ENCODE peak calls at places on chromosome 10, in eight cellular contexts. U is GM23338, P is DND-41, J is H9, Y is upper lobe of left lung, O is fibroblast of lung, N is mammary epithelial cell, G is heart left ventricle. H is an unnamed sample. For H3K4me1, the result is how much of the 10 kb centered on the place peaks cover.

GRCh38 chr10:76401006-76401405 is 969.6 kb downstream of the LRMDA start:
- DNase-seq in N (no peak), O (peak), P (no peak), G (no peak), Y (no peak), U (no peak), J (no peak), H (no peak)

GRCh38 chr10:119031496-119032059 is 2.1 kb downstream of the NANOS1 start:
- DNase-seq in G (no peak), U (peak), P (no peak), J (no peak), O (no peak), Y (no peak), N (no peak), H (no peak)

GRCh38 chr10:102133373-102134195 is 744 bp downstream of the PPRC1 start:
- DNase-seq in N (peak), G (peak), Y (peak), O (peak), P (peak), J (no peak), U (peak), H (peak)

GRCh38 chr10:120646738-120647427 is 189.9 kb downstream of the PLPP4 start:
- DNase-seq in U (no peak), G (no peak), N (no peak), P (no peak), O (no peak), Y (no peak), J (no peak), H (no peak)

GRCh38 chr10:101843032-101843991 is at the start of gene KCNIP2:
- DNase-seq in P (peak), G (peak), U (peak), O (no peak), J (peak), Y (peak), N (no peak), H (peak)

GRCh38 chr10:63464402-63465292 is 1.1 kb downstream of the JMJD1C start:
- DNase-seq in O (no peak), P (no peak), U (no peak), N (peak), Y (no peak), G (no peak), J (no peak), H (no peak)

GRCh38 chr10:78443900-78444571 is 410.4 kb downstream of the RPS24 start:
- DNase-seq in P (no peak), U (no peak), J (peak), G (no peak), Y (no peak), O (no peak), N (no peak), H (no peak)

GRCh38 chr10:132685121-132685891 is 100.6 kb downstream of the NKX6-2 start:
- DNase-seq in J (peak), O (peak), P (peak), G (no peak), Y (peak), N (no peak), U (no peak), H (peak)

GRCh38 chr10:73773152-73773879 is 8.5 kb upstream of the CHCHD1 start:
- DNase-seq in U (no peak), G (no peak), N (no peak), Y (no peak), J (no peak), O (no peak), P (no peak), H (no peak)

GRCh38 chr10:112553315-112553714 is 106.3 kb downstream of the VTI1A start:
- DNase-seq in O (no peak), U (no peak), Y (no peak), J (no peak), G (no peak), P (no peak), N (no peak), H (no peak)

GRCh38 chr10:21364196-21365114 is 161.0 kb downstream of the SKIDA1 start:
- DNase-seq in J (peak), Y (no peak), N (peak), G (no peak), O (peak), P (no peak), U (peak), H (no peak)

GRCh38 chr10:123375738-123376137 is 221.5 kb downstream of the BUB3 start:
- DNase-seq in N (no peak), O (no peak), P (no peak), G (no peak), U (no peak), Y (no peak), J (no peak), H (no peak)

GRCh38 chr10:77513783-77514331 is 123.8 kb downstream of the KCNMA1 start:
- DNase-seq in P (no peak), O (peak), N (peak), U (peak), J (peak), G (peak), Y (peak), H (peak)

GRCh38 chr10:112115781-112116385 is 67.7 kb downstream of the GPAM start:
- DNase-seq in J (peak), N (peak), Y (no peak), U (peak), P (peak), O (no peak), G (no peak), H (peak)

GRCh38 chr10:69721690-69722310 is 79.9 kb upstream of the COL13A1 start:
- DNase-seq in J (no peak), O (peak), G (no peak), U (peak), Y (no peak), N (no peak), P (no peak), H (no peak)

GRCh38 chr10:66928000-66928770 is 2.3 kb downstream of the LRRTM3 start:
- DNase-seq in U (peak), G (peak), J (peak), P (no peak), N (no peak), Y (peak), O (peak), H (peak)

GRCh38 chr10:71396714-71397339 is at the start of gene CDH23:
- DNase-seq in P (no peak), N (no peak), G (peak), U (peak), O (peak), Y (peak), J (peak), H (no peak)

GRCh38 chr10:26881600-26882331 is 21.0 kb upstream of the ABI1 start:
- DNase-seq in G (no peak), U (peak), J (no peak), O (peak), P (no peak), Y (no peak), N (peak), H (no peak)

GRCh38 chr10:30858499-30858898 is 173.2 kb downstream of the ZNF438 start:
- DNase-seq in P (no peak), J (no peak), N (no peak), G (no peak), U (no peak), Y (no peak), O (peak), H (no peak)

GRCh38 chr10:31136951-31137885 is 105.6 kb upstream of the ZNF438 start:
- DNase-seq in G (no peak), Y (no peak), U (no peak), P (peak), J (no peak), N (peak), O (peak), H (no peak)

GRCh38 chr10:31749981-31750850 is 178.4 kb downstream of the ARHGAP12 start:
- DNase-seq in J (no peak), P (no peak), N (no peak), O (no peak), Y (peak), U (no peak), G (peak), H (peak)

GRCh38 chr10:24759706-24760105 is 36.0 kb upstream of the ARHGAP21 start:
- DNase-seq in G (no peak), J (no peak), U (no peak), P (no peak), N (no peak), O (no peak), Y (no peak), H (no peak)

GRCh38 chr10:87764072-87764934 is 53.7 kb downstream of the ATAD1 start:
- DNase-seq in P (no peak), Y (no peak), N (no peak), U (no peak), J (no peak), O (no peak), G (no peak), H (no peak)

GRCh38 chr10:103745264-103746247 is 109.8 kb downstream of the SH3PXD2A start:
- DNase-seq in N (peak), Y (no peak), U (peak), O (peak), P (no peak), J (peak), G (no peak), H (no peak)

GRCh38 chr10:51804861-51805260 is 105.5 kb upstream of the CSTF2T start:
- DNase-seq in J (no peak), O (peak), U (no peak), N (peak), G (no peak), P (no peak), Y (no peak), H (no peak)

GRCh38 chr10:47028466-47028865 is 117.2 kb downstream of the PTPN20 start:
- DNase-seq in Y (no peak), N (no peak), G (peak), O (no peak), J (peak), P (no peak), U (no peak), H (peak)

GRCh38 chr10:5488272-5489161 is 10.9 kb downstream of the CALML5 start:
- DNase-seq in P (no peak), N (peak), O (no peak), G (no peak), U (peak), Y (peak), J (peak), H (peak)

GRCh38 chr10:95289003-95289920 is 1.5 kb downstream of the PDLIM1 start:
- DNase-seq in P (no peak), J (peak), U (peak), Y (no peak), G (no peak), O (no peak), N (peak), H (no peak)

GRCh38 chr10:95601116-95601719 is 40.0 kb upstream of the SORBS1 start:
- DNase-seq in U (peak), J (peak), Y (no peak), O (peak), P (peak), N (peak), G (peak), H (peak)

GRCh38 chr10:10128387-10128786 is 889.3 kb upstream of the CELF2 start:
- DNase-seq in U (no peak), O (peak), Y (no peak), J (no peak), G (no peak), P (no peak), N (no peak), H (no peak)

GRCh38 chr10:130046591-130046990 is 64.0 kb downstream of the C10orf143 start:
- DNase-seq in P (no peak), J (no peak), U (peak), G (no peak), Y (peak), O (no peak), N (no peak), H (no peak)

GRCh38 chr10:131859341-131860020 is 41.3 kb upstream of the PPP2R2D start:
- DNase-seq in G (no peak), N (no peak), J (peak), O (no peak), P (no peak), U (no peak), Y (no peak), H (no peak)

GRCh38 chr10:77049896-77050295 is 587.7 kb downstream of the KCNMA1 start:
- DNase-seq in J (no peak), N (no peak), O (peak), Y (no peak), G (no peak), U (no peak), P (no peak), H (no peak)

GRCh38 chr10:5584895-5585516 is 60.2 kb downstream of the CALML3 start:
- DNase-seq in J (peak), Y (no peak), O (peak), U (no peak), N (peak), G (no peak), P (no peak), H (no peak)

GRCh38 chr10:129676014-129676413 is 209.0 kb downstream of the MGMT start:
- DNase-seq in N (no peak), J (no peak), G (no peak), U (no peak), P (no peak), O (no peak), Y (peak), H (no peak)

GRCh38 chr10:11218395-11218794 is 200.7 kb downstream of the CELF2 start:
- DNase-seq in J (no peak), N (no peak), Y (no peak), P (no peak), G (no peak), U (no peak), O (no peak), H (no peak)
- TF ChIP-seq CTCF in J (no peak), N (no peak), Y (no peak), P (no peak), G (no peak), U (no peak), O (no peak), H (no peak)

GRCh38 chr10:44016589-44017482 is 368.1 kb downstream of the CXCL12 start:
- DNase-seq in Y (no peak), U (no peak), J (no peak), P (no peak), O (no peak), N (no peak), G (no peak), H (no peak)
- H3K4me1 ChIP-seq in Y (under half), U (under half), J (under half), P (under half), O (under half), N (under half), G (under half), H (under half)

GRCh38 chr10:50471583-50471975 is 152.2 kb downstream of the SGMS1 start:
- DNase-seq in J (no peak), P (no peak), N (no peak), O (no peak), Y (no peak), G (no peak), U (no peak), H (no peak)

GRCh38 chr10:50469288-50469687 is 154.5 kb downstream of the SGMS1 start:
- DNase-seq in O (peak), Y (no peak), U (no peak), J (no peak), N (no peak), G (no peak), P (no peak), H (no peak)

GRCh38 chr10:50469778-50470193 is 154.0 kb downstream of the SGMS1 start:
- DNase-seq in U (no peak), J (no peak), N (no peak), P (no peak), Y (no peak), O (no peak), G (no peak), H (no peak)

GRCh38 chr10:50470345-50470744 is 153.4 kb downstream of the SGMS1 start:
- DNase-seq in O (peak), Y (no peak), N (no peak), U (peak), P (no peak), G (no peak), J (no peak), H (no peak)

DNA sequence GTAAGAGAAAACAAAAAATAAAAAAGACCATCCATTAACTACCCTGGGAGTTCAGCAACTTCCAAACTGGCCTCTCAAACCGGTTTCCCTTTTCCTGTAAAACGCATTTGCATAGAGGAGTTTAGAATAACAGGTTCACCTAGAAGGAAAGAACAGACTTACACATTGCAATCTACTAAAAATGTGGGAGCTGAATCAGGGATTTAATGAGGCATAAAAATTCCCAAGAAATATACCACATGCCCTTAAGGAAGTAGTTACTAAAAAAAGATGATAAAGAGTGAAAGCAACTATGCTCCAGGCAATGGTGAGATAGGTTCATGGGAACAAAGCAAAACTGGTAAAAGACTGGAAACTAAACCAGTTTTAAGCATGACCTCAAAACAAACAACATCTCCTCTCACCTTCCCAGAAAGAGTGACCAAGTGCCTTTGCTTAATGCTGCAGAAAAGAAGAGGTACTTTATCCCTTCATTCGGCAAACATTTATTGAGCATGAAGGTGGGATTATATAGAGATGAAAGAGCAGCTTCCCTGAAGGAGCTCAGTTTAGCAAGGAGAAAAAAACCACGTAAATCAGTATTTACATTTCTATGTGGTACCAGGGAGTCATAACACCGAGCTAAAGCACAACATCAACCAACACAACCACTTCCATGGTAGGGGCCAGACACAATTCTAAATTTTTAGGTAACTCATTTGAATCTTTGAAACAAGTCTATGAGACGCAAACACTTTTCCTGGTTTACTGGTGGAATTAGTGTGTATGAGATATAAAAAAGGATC is 152.8 kb downstream of the SGMS1 start:
- DNase-seq in P (no peak), G (no peak), Y (no peak), U (peak), O (peak), N (peak), J (no peak), H (no peak)
- H3K27ac ChIP-seq in P (no peak), G (peak), Y (peak), U (peak), O (no peak), N (no peak), J (peak), H (no peak)

GRCh38 chr10:33535866-33536265 is 201.4 kb upstream of the NRP1 start:
- DNase-seq in P (no peak), Y (no peak), U (no peak), J (no peak), G (no peak), O (no peak), N (no peak), H (no peak)

GRCh38 chr10:33537066-33537465 is 202.6 kb upstream of the NRP1 start:
- DNase-seq in O (peak), P (no peak), J (no peak), U (no peak), N (no peak), Y (no peak), G (no peak), H (no peak)

GRCh38 chr10:33536508-33536907 is 202.0 kb upstream of the NRP1 start:
- DNase-seq in J (no peak), Y (no peak), O (no peak), U (no peak), G (no peak), N (no peak), P (no peak), H (no peak)

GRCh38 chr10:33542747-33543505 is 208.5 kb upstream of the NRP1 start:
- DNase-seq in N (peak), U (no peak), G (no peak), P (no peak), O (peak), J (no peak), Y (no peak), H (no peak)

GRCh38 chr10:33539137-33539536 is 204.7 kb upstream of the NRP1 start:
- DNase-seq in Y (no peak), O (no peak), G (no peak), P (no peak), N (no peak), U (no peak), J (no peak), H (no peak)
- TF ChIP-seq CTCF in Y (no peak), O (no peak), G (no peak), P (no peak), N (no peak), U (no peak), J (no peak), H (no peak)

GRCh38 chr10:110394296-110394695 is 89.6 kb upstream of the SMNDC1 start:
- DNase-seq in Y (no peak), J (no peak), N (no peak), G (no peak), O (no peak), P (no peak), U (no peak), H (no peak)

GRCh38 chr10:110395350-110396283 is 90.9 kb upstream of the SMNDC1 start:
- DNase-seq in P (no peak), Y (no peak), N (peak), J (no peak), U (no peak), O (peak), G (no peak), H (peak)

GRCh38 chr10:110396284-110396651 is 91.5 kb upstream of the SMNDC1 start:
- DNase-seq in O (no peak), U (no peak), J (no peak), Y (no peak), P (no peak), N (no peak), G (no peak), H (no peak)

GRCh38 chr10:110393866-110394265 is 89.1 kb upstream of the SMNDC1 start:
- DNase-seq in Y (no peak), P (no peak), G (no peak), N (no peak), J (no peak), O (no peak), U (no peak), H (no peak)

GRCh38 chr10:110394898-110395297 is 90.2 kb upstream of the SMNDC1 start:
- DNase-seq in P (no peak), G (no peak), J (no peak), O (no peak), U (no peak), N (no peak), Y (no peak), H (no peak)
- H3K4me1 ChIP-seq in P (under half), G (under half), J (under half), O (under half), U (under half), N (under half), Y (under half), H (under half)

GRCh38 chr10:14587540-14588083 is 187.1 kb downstream of the FAM107B start:
- DNase-seq in J (peak), P (no peak), Y (no peak), O (no peak), N (no peak), G (no peak), U (no peak), H (no peak)
- H3K27ac ChIP-seq in J (no peak), P (no peak), Y (peak), O (peak), N (no peak), G (no peak), U (no peak), H (peak)

GRCh38 chr10:813286-813685 is 118.2 kb downstream of the LARP4B start:
- DNase-seq in N (no peak), O (no peak), G (no peak), P (no peak), Y (no peak), J (no peak), U (no peak), H (no peak)

GRCh38 chr10:814536-815302 is 116.8 kb downstream of the LARP4B start:
- DNase-seq in P (no peak), J (no peak), G (no peak), O (no peak), U (no peak), Y (peak), N (no peak), H (no peak)

GRCh38 chr10:816958-817357 is 114.5 kb downstream of the LARP4B start:
- DNase-seq in N (no peak), P (no peak), U (no peak), J (no peak), G (no peak), Y (no peak), O (no peak), H (no peak)

GRCh38 chr10:817371-817770 is 114.1 kb downstream of the LARP4B start:
- DNase-seq in P (no peak), J (no peak), G (no peak), U (no peak), O (no peak), Y (no peak), N (no peak), H (no peak)

GRCh38 chr10:815338-816104 is 116.0 kb downstream of the LARP4B start:
- DNase-seq in G (no peak), N (no peak), U (peak), J (no peak), O (no peak), Y (no peak), P (no peak), H (no peak)
- TF ChIP-seq CTCF in G (no peak), N (peak), U (peak), J (peak), O (no peak), Y (no peak), P (no peak), H (no peak)

GRCh38 chr10:125155669-125156068 is 4.7 kb downstream of the CTBP2 start:
- DNase-seq in U (no peak), Y (no peak), O (no peak), J (no peak), G (no peak), N (no peak), P (no peak), H (no peak)

GRCh38 chr10:125155101-125155500 is 5.3 kb downstream of the CTBP2 start:
- DNase-seq in U (peak), Y (no peak), N (no peak), P (no peak), J (peak), O (peak), G (no peak), H (no peak)

GRCh38 chr10:125152646-125153368 is 7.6 kb downstream of the CTBP2 start:
- DNase-seq in G (peak), Y (peak), P (no peak), O (peak), J (peak), N (no peak), U (no peak), H (peak)

GRCh38 chr10:125154529-125154928 is 5.8 kb downstream of the CTBP2 start:
- DNase-seq in J (peak), P (no peak), G (no peak), Y (no peak), U (no peak), O (no peak), N (no peak), H (no peak)

GRCh38 chr10:125153693-125154490 is 6.5 kb downstream of the CTBP2 start:
- DNase-seq in Y (no peak), P (no peak), G (no peak), J (peak), U (no peak), O (peak), N (no peak), H (no peak)
- H3K4me1 ChIP-seq in Y (half or more), P (under half), G (half or more), J (under half), U (half or more), O (under half), N (half or more), H (half or more)